ENCODE peak calls at places on chromosome 20, in ten cellular contexts. Q, W, C, V, B, Z, R, N, X and H are unnamed samples.

GRCh38 chr20:4740774-4741431 is 19.2 kb downstream of the PRND start:
- DNase-seq in Q (peak; percentile 19), W (peak; percentile 33), C (peak; percentile 74), V (no peak), B (peak; percentile 72), Z (peak; percentile 20), R (peak; percentile 30), N (no peak), X (peak; percentile 57), H (no peak)

GRCh38 chr20:25623225-25623735 is 534 bp downstream of the NANP start:
- DNase-seq in Q (peak; percentile 39), W (peak; percentile 2), C (no peak), V (no peak), B (peak; percentile 41), Z (no peak), R (peak; percentile 47), N (peak; percentile 47), X (peak; percentile 12), H (no peak)

GRCh38 chr20:47282864-47283263 is 73.6 kb downstream of the ZMYND8 start:
- DNase-seq in Q (no peak), W (no peak), C (no peak), V (no peak), B (no peak), Z (no peak), R (no peak), N (no peak), X (no peak), H (no peak)

GRCh38 chr20:51935003-51935358 is 132.7 kb upstream of the SALL4 start:
- DNase-seq in Q (no peak), W (no peak), C (no peak), V (no peak), B (no peak), Z (no peak), R (no peak), N (no peak), X (no peak), H (no peak)

GRCh38 chr20:47770931-47771330 is 14.3 kb downstream of the SULF2 start:
- DNase-seq in Q (no peak), W (no peak), C (no peak), V (no peak), B (no peak), Z (no peak), R (no peak), N (no peak), X (no peak), H (no peak)

GRCh38 chr20:37622728-37623127 is 71.1 kb upstream of the CTNNBL1 start:
- DNase-seq in Q (no peak), W (no peak), C (no peak), V (no peak), B (no peak), Z (no peak), R (no peak), N (no peak), X (no peak), H (no peak)

GRCh38 chr20:13995841-13996240 is 525 bp downstream of the MACROD2 start:
- DNase-seq in Q (no peak), W (no peak), C (no peak), V (no peak), B (no peak), Z (no peak), R (peak; percentile 48), N (peak; percentile 24), X (peak; percentile 54), H (no peak)

GRCh38 chr20:63067266-63067635 is 60.5 kb upstream of the BHLHE23 start:
- DNase-seq in Q (no peak), W (no peak), C (no peak), V (no peak), B (no peak), Z (no peak), R (no peak), N (peak; percentile 2), X (no peak), H (no peak)

GRCh38 chr20:47358672-47359532 is 2.4 kb upstream of the ZMYND8 start:
- DNase-seq in Q (peak; percentile 97), W (no peak), C (peak; percentile 83), V (no peak), B (peak; percentile 42), Z (no peak), R (peak; percentile 94), N (peak; percentile 33), X (peak; percentile 29), H (peak; percentile 84)

GRCh38 chr20:41356951-41357350 is 9.7 kb downstream of the EMILIN3 start:
- DNase-seq in Q (no peak), W (no peak), C (no peak), V (no peak), B (no peak), Z (no peak), R (no peak), N (no peak), X (no peak), H (no peak)

GRCh38 chr20:20823469-20823868 is 111.0 kb upstream of the RALGAPA2 start:
- DNase-seq in Q (no peak), W (no peak), C (no peak), V (no peak), B (no peak), Z (no peak), R (no peak), N (no peak), X (no peak), H (no peak)

GRCh38 chr20:381581-382290 is 1.2 kb downstream of the TRIB3 start:
- DNase-seq in Q (peak; percentile 54), W (peak; percentile 68), C (no peak), V (no peak), B (peak; percentile 90), Z (peak; percentile 32), R (peak; percentile 86), N (peak; percentile 72), X (no peak), H (no peak)

GRCh38 chr20:33697129-33697528 is 10.9 kb upstream of the E2F1 start:
- DNase-seq in Q (no peak), W (no peak), C (no peak), V (peak; percentile 44), B (no peak), Z (no peak), R (no peak), N (peak; percentile 43), X (no peak), H (no peak)

GRCh38 chr20:61440548-61441055 is 188.5 kb downstream of the CDH4 start:
- DNase-seq in Q (no peak), W (no peak), C (no peak), V (no peak), B (no peak), Z (no peak), R (no peak), N (no peak), X (no peak), H (no peak)

GRCh38 chr20:11136691-11137090 is 462.9 kb upstream of the JAG1 start:
- DNase-seq in Q (no peak), W (no peak), C (no peak), V (peak; percentile 28), B (no peak), Z (no peak), R (peak; percentile 73), N (no peak), X (no peak), H (no peak)

GRCh38 chr20:58691405-58691772 is 1.2 kb upstream of the NPEPL1 start:
- DNase-seq in Q (no peak), W (no peak), C (no peak), V (no peak), B (no peak), Z (no peak), R (no peak), N (no peak), X (no peak), H (no peak)

GRCh38 chr20:848218-848617 is 14.7 kb downstream of the FAM110A start:
- DNase-seq in Q (no peak), W (no peak), C (no peak), V (no peak), B (no peak), Z (no peak), R (no peak), N (no peak), X (no peak), H (no peak)

GRCh38 chr20:37986873-37987601 is 46.2 kb downstream of the TTI1 start:
- DNase-seq in Q (no peak), W (no peak), C (no peak), V (no peak), B (no peak), Z (no peak), R (no peak), N (peak; percentile 68), X (no peak), H (no peak)

GRCh38 chr20:48378976-48379670 is 448.7 kb downstream of the PREX1 start:
- DNase-seq in Q (no peak), W (no peak), C (no peak), V (no peak), B (no peak), Z (no peak), R (peak; percentile 90), N (no peak), X (no peak), H (peak; percentile 37)

GRCh38 chr20:7272512-7272911 is 505.0 kb downstream of the BMP2 start:
- DNase-seq in Q (no peak), W (no peak), C (peak; percentile 33), V (peak; percentile 26), B (no peak), Z (no peak), R (no peak), N (no peak), X (no peak), H (no peak)

GRCh38 chr20:25339608-25340007 is 51.0 kb downstream of the ABHD12 start:
- DNase-seq in Q (no peak), W (no peak), C (no peak), V (no peak), B (no peak), Z (no peak), R (peak; percentile 72), N (no peak), X (no peak), H (no peak)

GRCh38 chr20:13302647-13303425 is 81.8 kb downstream of the ISM1 start:
- DNase-seq in Q (peak; percentile 2), W (no peak), C (no peak), V (no peak), B (no peak), Z (no peak), R (peak; percentile 44), N (no peak), X (peak; percentile 19), H (no peak)

GRCh38 chr20:32465092-32465900 is 107.2 kb downstream of the ASXL1 start:
- DNase-seq in Q (peak; percentile 82), W (no peak), C (no peak), V (no peak), B (no peak), Z (no peak), R (peak; percentile 94), N (peak; percentile 67), X (no peak), H (peak; percentile 81)

GRCh38 chr20:1997483-1998192 is 3.8 kb upstream of the PDYN start:
- DNase-seq in Q (no peak), W (no peak), C (no peak), V (no peak), B (no peak), Z (no peak), R (no peak), N (no peak), X (no peak), H (no peak)

GRCh38 chr20:50678213-50678898 is 13.0 kb downstream of the RIPOR3 start:
- DNase-seq in Q (peak; percentile 48), W (no peak), C (no peak), V (no peak), B (no peak), Z (no peak), R (peak; percentile 72), N (no peak), X (no peak), H (no peak)

GRCh38 chr20:36490191-36490590 is 51.1 kb upstream of the MYL9 start:
- DNase-seq in Q (peak; percentile 65), W (no peak), C (no peak), V (no peak), B (no peak), Z (no peak), R (no peak), N (no peak), X (no peak), H (no peak)

GRCh38 chr20:31560900-31561598 is 44.0 kb upstream of the ID1 start:
- DNase-seq in Q (peak; percentile 96), W (no peak), C (no peak), V (peak; percentile 93), B (no peak), Z (no peak), R (peak; percentile 98), N (no peak), X (no peak), H (peak; percentile 94)

GRCh38 chr20:37315293-37316110 is 26.0 kb downstream of the MANBAL start:
- DNase-seq in Q (peak; percentile 82), W (no peak), C (no peak), V (peak; percentile 53), B (peak; percentile 50), Z (no peak), R (peak; percentile 70), N (peak; percentile 83), X (no peak), H (no peak)